ENCODE peak calls at places on chromosomes 3 and 15, in seven cellular contexts. R is HL-60, C is BE2C, M is HCT116, H is bronchial epithelial cell, Q is epithelial cell of proximal tubule, X is B cell. V is an unnamed sample.

GRCh38 chr3:193870376-193871092 is 265.4 kb upstream of the HES1 start:
- DNase-seq in R (no peak), C (no peak), M (no peak), H (peak; percentile 72), Q (no peak), X (no peak), V (no peak)

GRCh38 chr3:122497425-122497824 is 17.3 kb downstream of the KPNA1 start:
- DNase-seq in R (peak; percentile 79), C (no peak), M (peak; percentile 45), H (peak; percentile 97), Q (peak; percentile 53), X (no peak), V (peak; percentile 44)

GRCh38 chr15:83991163-83991562 is 244.4 kb upstream of the GOLGA6L4 start:
- DNase-seq in R (no peak), C (no peak), M (no peak), H (no peak), Q (no peak), X (no peak), V (no peak)

GRCh38 chr3:46675426-46675825 is 18.1 kb downstream of the ALS2CL start:
- DNase-seq in R (no peak), C (no peak), M (no peak), H (no peak), Q (no peak), X (peak; percentile 24), V (no peak)

GRCh38 chr3:50617096-50617791 is at the start of gene MAPKAPK3:
- DNase-seq in R (peak; percentile 75), C (no peak), M (no peak), H (no peak), Q (no peak), X (peak; percentile 67), V (no peak)

GRCh38 chr3:128456776-128457715 is 9.6 kb downstream of the DNAJB8 start:
- DNase-seq in R (no peak), C (peak; percentile 97), M (no peak), H (no peak), Q (no peak), X (no peak), V (no peak)

GRCh38 chr3:39748002-39748401 is 61.4 kb upstream of the MYRIP start:
- DNase-seq in R (no peak), C (no peak), M (no peak), H (no peak), Q (no peak), X (no peak), V (no peak)

GRCh38 chr3:67876261-67876660 is 221.8 kb upstream of the SUCLG2 start:
- DNase-seq in R (no peak), C (no peak), M (no peak), H (no peak), Q (no peak), X (no peak), V (no peak)

GRCh38 chr3:45261333-45262110 is 35.4 kb upstream of the TMEM158 start:
- DNase-seq in R (no peak), C (no peak), M (no peak), H (no peak), Q (no peak), X (no peak), V (no peak)

GRCh38 chr3:127043731-127044510 is 61.0 kb downstream of the PLXNA1 start:
- DNase-seq in R (no peak), C (peak; percentile 11), M (no peak), H (peak; percentile 15), Q (no peak), X (no peak), V (no peak)

GRCh38 chr3:126474498-126475410 is 937 bp downstream of the ZXDC start:
- DNase-seq in R (peak; percentile 41), C (peak; percentile 57), M (peak; percentile 16), H (peak; percentile 23), Q (no peak), X (peak; percentile 53), V (peak; percentile 65)

GRCh38 chr15:68487087-68487843 is 55.3 kb upstream of the ITGA11 start:
- DNase-seq in R (no peak), C (no peak), M (no peak), H (peak; percentile 67), Q (no peak), X (no peak), V (no peak)

GRCh38 chr3:196640501-196640968 is 1.0 kb downstream of the NRROS start:
- DNase-seq in R (peak; percentile 47), C (no peak), M (no peak), H (no peak), Q (no peak), X (no peak), V (no peak)

GRCh38 chr3:152060701-152061100 is 187.3 kb downstream of the SUCNR1 start:
- DNase-seq in R (no peak), C (no peak), M (no peak), H (no peak), Q (no peak), X (no peak), V (no peak)

GRCh38 chr3:42895332-42895868 is 10.5 kb upstream of the ZNF662 start:
- DNase-seq in R (no peak), C (no peak), M (no peak), H (no peak), Q (no peak), X (no peak), V (no peak)

GRCh38 chr15:85354432-85354831 is 26.0 kb upstream of the AKAP13 start:
- DNase-seq in R (no peak), C (no peak), M (no peak), H (no peak), Q (peak; percentile 64), X (no peak), V (no peak)

GRCh38 chr3:78847203-78847602 is 920.6 kb downstream of the ROBO1 start:
- DNase-seq in R (no peak), C (no peak), M (no peak), H (no peak), Q (no peak), X (no peak), V (no peak)

GRCh38 chr3:105473521-105474223 is 107.0 kb downstream of the ALCAM start:
- DNase-seq in R (no peak), C (no peak), M (no peak), H (peak; percentile 59), Q (peak; percentile 69), X (no peak), V (no peak)

GRCh38 chr3:150410311-150411105 is 2.4 kb downstream of the TSC22D2 start:
- DNase-seq in R (peak; percentile 48), C (peak; percentile 53), M (no peak), H (no peak), Q (no peak), X (peak; percentile 21), V (peak; percentile 23)

GRCh38 chr15:65757256-65757655 is 34.8 kb downstream of the DENND4A start:
- DNase-seq in R (no peak), C (no peak), M (no peak), H (no peak), Q (no peak), X (no peak), V (no peak)

GRCh38 chr3:134795776-134796312 is 784 bp downstream of the EPHB1 start:
- DNase-seq in R (no peak), C (no peak), M (no peak), H (no peak), Q (no peak), X (peak; percentile 33), V (no peak)
- TF ChIP-seq CTCF in R (no peak), C (no peak), M (no peak), H (no peak), Q (peak; percentile 5), X (no peak), V (no peak)

DNA sequence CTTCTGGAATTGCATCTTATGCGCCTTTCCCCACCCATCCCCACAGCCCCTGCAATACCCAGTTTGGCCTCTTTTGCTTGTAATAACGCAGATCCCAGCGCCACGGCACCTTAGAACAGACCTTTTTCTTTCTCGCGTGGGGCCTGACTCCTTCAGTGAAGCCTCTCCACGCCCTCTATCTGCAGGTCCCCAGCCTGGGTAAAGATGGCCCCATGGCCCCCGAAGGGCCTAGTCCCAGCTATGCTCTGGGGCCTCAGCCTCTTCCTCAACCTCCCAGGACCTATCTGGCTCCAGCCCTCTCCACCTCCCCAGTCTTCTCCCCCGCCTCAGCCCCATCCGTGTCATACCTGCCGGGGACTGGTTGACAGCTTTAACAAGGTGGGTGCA is 594 bp downstream of the CRELD1 start:
- DNase-seq in R (peak; percentile 40), C (no peak), M (no peak), H (no peak), Q (no peak), X (no peak), V (no peak)
- TF ChIP-seq CTCF in R (no peak), C (no peak), M (peak; percentile 5), H (peak; percentile 8), Q (peak; percentile 34), X (peak; percentile 12), V (peak; percentile 26)

DNA sequence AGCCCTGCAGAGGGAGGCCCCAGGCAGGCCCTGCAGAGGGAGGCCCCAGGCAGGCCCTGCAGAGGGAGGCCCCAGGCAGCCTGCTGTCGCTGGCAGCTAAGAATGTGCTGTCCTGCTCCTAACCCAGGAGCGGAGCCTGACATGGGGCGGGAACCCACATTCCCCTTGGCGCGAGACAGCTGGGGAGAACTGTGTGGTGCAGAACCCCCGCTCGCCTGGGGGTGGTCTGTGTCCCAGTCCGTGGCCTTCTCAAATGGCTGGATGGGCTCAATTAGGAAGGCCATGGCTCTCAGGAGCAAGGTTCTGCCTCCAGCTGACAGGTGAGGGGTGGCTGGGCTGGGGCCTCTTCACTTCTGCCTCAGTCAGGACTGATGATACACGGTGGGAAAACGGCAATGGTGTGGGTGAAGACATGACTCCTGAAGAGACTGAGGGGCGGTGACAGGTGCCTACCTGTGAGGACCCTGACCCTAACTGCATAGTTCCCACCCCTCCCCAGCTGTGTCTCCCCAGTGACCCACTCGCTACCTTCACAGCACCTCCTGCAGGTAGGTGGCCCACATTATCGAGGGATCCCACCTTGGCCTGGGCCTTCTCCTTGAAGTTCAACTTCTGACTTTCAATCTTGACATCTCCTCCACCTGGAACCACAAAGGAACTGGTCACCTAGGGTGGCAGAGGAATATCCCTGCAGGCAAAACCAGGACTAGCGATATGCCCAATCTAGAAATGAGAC is 52.0 kb downstream of the DHX30 start:
- DNase-seq in R (no peak), C (no peak), M (no peak), H (no peak), Q (no peak), X (no peak), V (no peak)
- TF ChIP-seq CTCF in R (no peak), C (no peak), M (peak; percentile 9), H (peak; percentile 7), Q (no peak), X (no peak), V (no peak)

DNA sequence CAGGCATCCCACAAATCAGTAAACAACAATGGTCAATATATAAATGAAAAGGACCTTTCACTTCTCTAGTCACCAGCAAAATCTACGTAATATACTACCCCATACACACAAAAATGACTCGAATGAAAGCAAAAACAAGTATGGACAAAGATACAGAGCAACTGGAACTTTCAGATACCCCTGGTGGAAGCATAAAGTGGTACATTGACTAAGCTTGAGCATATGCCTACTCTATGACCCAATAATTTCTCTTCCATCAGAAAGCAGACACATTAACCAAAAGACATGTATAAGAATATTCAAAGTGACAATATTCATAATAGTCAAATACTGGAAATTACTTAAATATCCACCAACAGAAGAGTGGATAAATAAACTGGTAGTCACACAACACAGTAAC is 86.0 kb downstream of the EFL1 start:
- DNase-seq in R (no peak), C (no peak), M (no peak), H (peak; percentile 10), Q (no peak), X (no peak), V (no peak)
- TF ChIP-seq CTCF in R (no peak), C (peak; percentile 9), M (no peak), H (no peak), Q (no peak), X (no peak), V (no peak)

GRCh38 chr3:135172191-135172869 is 377.3 kb downstream of the EPHB1 start:
- DNase-seq in R (no peak), C (no peak), M (no peak), H (no peak), Q (no peak), X (no peak), V (no peak)
- TF ChIP-seq CTCF in R (no peak), C (no peak), M (no peak), H (no peak), Q (no peak), X (no peak), V (no peak)

GRCh38 chr15:22942306-22942855 is 37.8 kb downstream of the CYFIP1 start:
- DNase-seq in R (no peak), C (no peak), M (no peak), H (no peak), Q (no peak), X (no peak), V (no peak)
- TF ChIP-seq CTCF in R (no peak), C (no peak), M (no peak), H (no peak), Q (no peak), X (no peak), V (no peak)